ENCODE peak calls at places on chromosome 20, in nine cellular contexts. C is bronchial epithelial cell; Y is heart left ventricle; O is stimulated activated CD4-positive, alpha-beta T cell treated with anti-CD3 and anti-CD28 coated beads, TNF-alpha, amount 100 ng/mL, for 1 hour; G is AG08396; N is PC-3; X is D721Med; H is skeletal muscle cell; P is foreskin fibroblast. V is an unnamed sample.
A peak's percentile ranks its signal among the peaks of the same experiment; 100 is the strongest.

GRCh38 chr20:1567392-1568165 is 10.1 kb upstream of the SIRPD start:
- DNase-seq in C (peak; percentile 96), Y (no peak), O (no peak), G (no peak), N (peak; percentile 99), X (no peak), H (peak; percentile 27), P (peak; percentile 61), V (peak; percentile 32)

GRCh38 chr20:61099786-61100185 is 152.3 kb upstream of the CDH4 start:
- DNase-seq in C (no peak), Y (no peak), O (no peak), G (no peak), N (no peak), X (no peak), H (no peak), P (peak; percentile 12), V (no peak)

GRCh38 chr20:51350941-51351631 is 191.4 kb downstream of the NFATC2 start:
- DNase-seq in C (peak; percentile 41), Y (no peak), O (no peak), G (peak; percentile 36), N (peak; percentile 97), X (no peak), H (peak; percentile 88), P (peak; percentile 89), V (no peak)

GRCh38 chr20:3209023-3209945 is at the start of gene ITPA:
- DNase-seq in C (peak; percentile 20), Y (peak; percentile 57), O (peak; percentile 42), G (peak; percentile 63), N (peak; percentile 51), X (no peak), H (no peak), P (peak; percentile 71), V (no peak)

GRCh38 chr20:18727032-18727508 is 86.5 kb upstream of the SCP2D1 start:
- DNase-seq in C (peak; percentile 20), Y (no peak), O (no peak), G (no peak), N (peak; percentile 16), X (no peak), H (no peak), P (no peak), V (no peak)

GRCh38 chr20:18087054-18087453 is 29.3 kb upstream of the OVOL2 start:
- DNase-seq in C (no peak), Y (no peak), O (no peak), G (no peak), N (no peak), X (no peak), H (no peak), P (no peak), V (no peak)

GRCh38 chr20:6665621-6666345 is 101.7 kb upstream of the BMP2 start:
- DNase-seq in C (no peak), Y (no peak), O (no peak), G (peak; percentile 14), N (no peak), X (no peak), H (no peak), P (no peak), V (no peak)

GRCh38 chr20:21571841-21572690 is 58.2 kb upstream of the NKX2-2 start:
- DNase-seq in C (peak; percentile 18), Y (no peak), O (no peak), G (peak; percentile 18), N (peak; percentile 34), X (no peak), H (no peak), P (peak; percentile 10), V (no peak)

GRCh38 chr20:23148721-23149570 is 62.8 kb upstream of the CD93 start:
- DNase-seq in C (no peak), Y (no peak), O (no peak), G (no peak), N (no peak), X (no peak), H (no peak), P (no peak), V (no peak)

GRCh38 chr20:8646026-8646425 is 422.9 kb upstream of the PLCB4 start:
- DNase-seq in C (peak; percentile 89), Y (no peak), O (no peak), G (no peak), N (peak; percentile 46), X (no peak), H (peak; percentile 34), P (peak; percentile 66), V (peak; percentile 86)

GRCh38 chr20:61372151-61373054 is 120.3 kb downstream of the CDH4 start:
- DNase-seq in C (no peak), Y (no peak), O (no peak), G (no peak), N (no peak), X (no peak), H (no peak), P (no peak), V (no peak)

GRCh38 chr20:54019127-54019526 is 51.3 kb downstream of the BCAS1 start:
- DNase-seq in C (no peak), Y (no peak), O (no peak), G (no peak), N (no peak), X (no peak), H (no peak), P (no peak), V (no peak)

GRCh38 chr20:38979842-38980241 is 17.7 kb downstream of the DHX35 start:
- DNase-seq in C (no peak), Y (no peak), O (no peak), G (no peak), N (no peak), X (no peak), H (no peak), P (no peak), V (no peak)

GRCh38 chr20:59817846-59818245 is 115.6 kb downstream of the SYCP2 start:
- DNase-seq in C (no peak), Y (no peak), O (no peak), G (no peak), N (no peak), X (no peak), H (no peak), P (no peak), V (no peak)

GRCh38 chr20:42749548-42749947 is 440.2 kb downstream of the PTPRT start:
- DNase-seq in C (no peak), Y (no peak), O (no peak), G (no peak), N (no peak), X (no peak), H (no peak), P (no peak), V (no peak)

GRCh38 chr20:2292711-2293110 is 3.1 kb upstream of the TGM3 start:
- DNase-seq in C (no peak), Y (peak; percentile 21), O (no peak), G (no peak), N (no peak), X (no peak), H (no peak), P (no peak), V (no peak)

GRCh38 chr20:43942661-43943285 is 28.1 kb downstream of the TOX2 start:
- DNase-seq in C (peak; percentile 50), Y (no peak), O (no peak), G (peak; percentile 74), N (peak; percentile 72), X (no peak), H (peak; percentile 45), P (peak; percentile 78), V (peak; percentile 55)

GRCh38 chr20:33202451-33202850 is 14.7 kb upstream of the BPIFA3 start:
- DNase-seq in C (no peak), Y (no peak), O (no peak), G (no peak), N (no peak), X (no peak), H (no peak), P (no peak), V (no peak)

GRCh38 chr20:47013606-47014005 is 119.0 kb downstream of the EYA2 start:
- DNase-seq in C (no peak), Y (no peak), O (no peak), G (no peak), N (peak; percentile 17), X (no peak), H (no peak), P (no peak), V (no peak)